ENCODE peak calls at places on chromosome 13, in six cellular contexts. One of them, this sample, is unnamed.
A peak's percentile ranks its signal among the peaks of the same experiment; 100 is the strongest.

GRCh38 chr13:39493966-39494365 is 109.0 kb downstream of the LHFPL6 start:
- DNase-seq in GM12878: no peak
- DNase-seq in A549: no peak
- DNase-seq in K562: no peak
- DNase-seq in HepG2: no peak
- DNase-seq in endothelial cell of umbilical vein: no peak
- DNase-seq in this sample: no peak

GRCh38 chr13:102310691-102311432 is 91.0 kb downstream of the FGF14 start:
- DNase-seq in endothelial cell of umbilical vein: no peak
- DNase-seq in HepG2: no peak
- DNase-seq in K562: no peak
- DNase-seq in A549: no peak
- DNase-seq in GM12878: no peak
- DNase-seq in this sample: no peak

GRCh38 chr13:95608640-95609280 is 35.7 kb downstream of the DZIP1 start:
- DNase-seq in A549: no peak
- DNase-seq in HepG2: no peak
- DNase-seq in K562: no peak
- DNase-seq in GM12878: no peak
- DNase-seq in endothelial cell of umbilical vein: no peak
- DNase-seq in this sample: no peak

GRCh38 chr13:75798353-75799245 is 162.5 kb downstream of the LMO7 start:
- DNase-seq in K562: no peak
- DNase-seq in HepG2: no peak
- DNase-seq in A549: no peak
- DNase-seq in GM12878: no peak
- DNase-seq in endothelial cell of umbilical vein: peak; percentile 38
- DNase-seq in this sample: no peak

GRCh38 chr13:26600345-26600761 is 42.9 kb downstream of the WASF3 start:
- DNase-seq in A549: no peak
- DNase-seq in HepG2: no peak
- DNase-seq in GM12878: no peak
- DNase-seq in endothelial cell of umbilical vein: no peak
- DNase-seq in K562: no peak
- DNase-seq in this sample: no peak

GRCh38 chr13:114110091-114110829 is 22.2 kb downstream of the RASA3 start:
- DNase-seq in K562: no peak
- DNase-seq in GM12878: no peak
- DNase-seq in A549: no peak
- DNase-seq in endothelial cell of umbilical vein: peak; percentile 81
- DNase-seq in HepG2: no peak
- DNase-seq in this sample: peak; percentile 97

GRCh38 chr13:23050126-23050525 is 130.7 kb upstream of the SGCG start:
- DNase-seq in K562: no peak
- DNase-seq in A549: no peak
- DNase-seq in HepG2: no peak
- DNase-seq in GM12878: no peak
- DNase-seq in endothelial cell of umbilical vein: no peak
- DNase-seq in this sample: no peak

GRCh38 chr13:95530178-95530577 is 22.3 kb upstream of the CLDN10 start:
- DNase-seq in endothelial cell of umbilical vein: peak; percentile 92
- DNase-seq in GM12878: no peak
- DNase-seq in K562: no peak
- DNase-seq in A549: no peak
- DNase-seq in HepG2: peak; percentile 38
- DNase-seq in this sample: peak; percentile 83

GRCh38 chr13:68428292-68428691 is 1198.2 kb upstream of the PCDH9 start:
- DNase-seq in HepG2: peak; percentile 6
- DNase-seq in GM12878: no peak
- DNase-seq in A549: no peak
- DNase-seq in endothelial cell of umbilical vein: no peak
- DNase-seq in K562: no peak
- DNase-seq in this sample: no peak

GRCh38 chr13:110520431-110521295 is 40.9 kb downstream of the RAB20 start:
- DNase-seq in A549: no peak
- DNase-seq in GM12878: no peak
- DNase-seq in K562: no peak
- DNase-seq in HepG2: no peak
- DNase-seq in endothelial cell of umbilical vein: no peak
- DNase-seq in this sample: peak; percentile 89

GRCh38 chr13:109790951-109791605 is 4.7 kb upstream of the IRS2 start:
- DNase-seq in endothelial cell of umbilical vein: peak; percentile 34
- DNase-seq in GM12878: no peak
- DNase-seq in A549: no peak
- DNase-seq in HepG2: peak; percentile 22
- DNase-seq in K562: no peak
- DNase-seq in this sample: peak; percentile 94

GRCh38 chr13:37531054-37531453 is 67.5 kb downstream of the POSTN start:
- DNase-seq in A549: no peak
- DNase-seq in K562: no peak
- DNase-seq in GM12878: no peak
- DNase-seq in endothelial cell of umbilical vein: no peak
- DNase-seq in HepG2: no peak
- DNase-seq in this sample: no peak

GRCh38 chr13:99992912-99993311 is 11.3 kb downstream of the ZIC2 start:
- DNase-seq in GM12878: no peak
- DNase-seq in endothelial cell of umbilical vein: no peak
- DNase-seq in A549: no peak
- DNase-seq in K562: no peak
- DNase-seq in HepG2: no peak
- DNase-seq in this sample: peak; percentile 72

GRCh38 chr13:60974296-60974695 is 441.4 kb downstream of the PCDH20 start:
- DNase-seq in endothelial cell of umbilical vein: no peak
- DNase-seq in GM12878: no peak
- DNase-seq in HepG2: no peak
- DNase-seq in K562: no peak
- DNase-seq in A549: no peak
- DNase-seq in this sample: no peak

GRCh38 chr13:111388851-111389500 is 68.5 kb downstream of the TEX29 start:
- DNase-seq in endothelial cell of umbilical vein: no peak
- DNase-seq in K562: no peak
- DNase-seq in HepG2: no peak
- DNase-seq in GM12878: no peak
- DNase-seq in A549: no peak
- DNase-seq in this sample: no peak

GRCh38 chr13:106915146-106915545 is 347.2 kb upstream of the ARGLU1 start:
- DNase-seq in K562: no peak
- DNase-seq in endothelial cell of umbilical vein: no peak
- DNase-seq in GM12878: no peak
- DNase-seq in HepG2: no peak
- DNase-seq in A549: no peak
- DNase-seq in this sample: no peak

GRCh38 chr13:49084961-49085360 is 109.2 kb downstream of the FNDC3A start:
- DNase-seq in HepG2: no peak
- DNase-seq in K562: no peak
- DNase-seq in endothelial cell of umbilical vein: no peak
- DNase-seq in GM12878: no peak
- DNase-seq in A549: no peak
- DNase-seq in this sample: no peak

GRCh38 chr13:51444922-51445321 is 7.9 kb downstream of the INTS6 start:
- DNase-seq in HepG2: no peak
- DNase-seq in A549: peak; percentile 13
- DNase-seq in endothelial cell of umbilical vein: peak; percentile 11
- DNase-seq in GM12878: no peak
- DNase-seq in K562: no peak
- DNase-seq in this sample: peak; percentile 70

GRCh38 chr13:34521166-34521565 is 420.9 kb upstream of the NBEA start:
- DNase-seq in A549: no peak
- DNase-seq in endothelial cell of umbilical vein: no peak
- DNase-seq in K562: no peak
- DNase-seq in GM12878: no peak
- DNase-seq in HepG2: no peak
- DNase-seq in this sample: no peak

GRCh38 chr13:36673838-36674326 is at the start of gene SERTM1:
- DNase-seq in A549: no peak
- DNase-seq in endothelial cell of umbilical vein: peak; percentile 16
- DNase-seq in K562: no peak
- DNase-seq in GM12878: no peak
- DNase-seq in HepG2: no peak
- DNase-seq in this sample: no peak

GRCh38 chr13:109700176-109700575 is 86.2 kb downstream of the IRS2 start:
- DNase-seq in K562: peak; percentile 25
- DNase-seq in GM12878: no peak
- DNase-seq in HepG2: no peak
- DNase-seq in A549: no peak
- DNase-seq in endothelial cell of umbilical vein: peak; percentile 71
- DNase-seq in this sample: peak; percentile 99

GRCh38 chr13:109215377-109215776 is 571.0 kb downstream of the IRS2 start:
- DNase-seq in K562: no peak
- DNase-seq in endothelial cell of umbilical vein: no peak
- DNase-seq in GM12878: no peak
- DNase-seq in A549: no peak
- DNase-seq in HepG2: no peak
- DNase-seq in this sample: no peak

GRCh38 chr13:113904411-113904810 is 40.5 kb upstream of the GAS6 start:
- DNase-seq in HepG2: peak; percentile 25
- DNase-seq in A549: peak; percentile 6
- DNase-seq in GM12878: no peak
- DNase-seq in K562: no peak
- DNase-seq in endothelial cell of umbilical vein: peak; percentile 62
- DNase-seq in this sample: peak; percentile 53

GRCh38 chr13:49652691-49653305 is 24.5 kb downstream of the ARL11 start:
- DNase-seq in HepG2: peak; percentile 70
- DNase-seq in A549: peak; percentile 58
- DNase-seq in GM12878: no peak
- DNase-seq in K562: peak; percentile 52
- DNase-seq in endothelial cell of umbilical vein: peak; percentile 37
- DNase-seq in this sample: peak; percentile 71

GRCh38 chr13:83414393-83414792 is 467.9 kb downstream of the SLITRK1 start:
- DNase-seq in GM12878: no peak
- DNase-seq in HepG2: no peak
- DNase-seq in A549: no peak
- DNase-seq in K562: no peak
- DNase-seq in endothelial cell of umbilical vein: no peak
- DNase-seq in this sample: no peak
- TF ChIP-seq MYC in GM12878: no peak
- TF ChIP-seq MYC in HepG2: no peak
- TF ChIP-seq MYC in A549: no peak
- TF ChIP-seq MYC in K562: no peak
- TF ChIP-seq MYC in endothelial cell of umbilical vein: no peak
- TF ChIP-seq MYC in this sample: no peak

DNA sequence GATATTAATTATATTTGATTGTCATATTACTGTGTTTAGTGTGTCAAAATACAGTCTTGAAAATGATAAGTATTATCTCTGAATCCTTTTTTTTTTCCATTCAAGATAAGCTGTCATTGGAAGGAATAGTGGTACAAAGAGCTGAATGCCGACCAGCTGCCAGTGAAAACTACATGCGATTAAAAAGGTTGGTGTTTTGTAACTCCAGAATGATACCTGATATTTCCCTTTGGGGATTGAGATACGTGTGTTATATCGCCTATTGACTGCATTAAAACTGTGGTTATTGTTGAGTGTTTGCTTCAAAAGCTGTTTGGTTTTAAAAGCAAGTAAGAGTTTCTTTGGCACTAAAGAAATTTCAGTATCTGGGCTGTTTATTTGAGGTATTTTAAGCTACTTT is 6.5 kb upstream of the KCTD4 start:
- DNase-seq in endothelial cell of umbilical vein: no peak
- DNase-seq in K562: no peak
- DNase-seq in GM12878: no peak
- DNase-seq in A549: no peak
- DNase-seq in HepG2: no peak
- DNase-seq in this sample: no peak
- TF ChIP-seq MAX in endothelial cell of umbilical vein: no peak
- TF ChIP-seq MAX in K562: no peak
- TF ChIP-seq MAX in GM12878: no peak
- TF ChIP-seq MAX in A549: no peak
- TF ChIP-seq MAX in HepG2: no peak
- TF ChIP-seq MAX in this sample: no peak

DNA sequence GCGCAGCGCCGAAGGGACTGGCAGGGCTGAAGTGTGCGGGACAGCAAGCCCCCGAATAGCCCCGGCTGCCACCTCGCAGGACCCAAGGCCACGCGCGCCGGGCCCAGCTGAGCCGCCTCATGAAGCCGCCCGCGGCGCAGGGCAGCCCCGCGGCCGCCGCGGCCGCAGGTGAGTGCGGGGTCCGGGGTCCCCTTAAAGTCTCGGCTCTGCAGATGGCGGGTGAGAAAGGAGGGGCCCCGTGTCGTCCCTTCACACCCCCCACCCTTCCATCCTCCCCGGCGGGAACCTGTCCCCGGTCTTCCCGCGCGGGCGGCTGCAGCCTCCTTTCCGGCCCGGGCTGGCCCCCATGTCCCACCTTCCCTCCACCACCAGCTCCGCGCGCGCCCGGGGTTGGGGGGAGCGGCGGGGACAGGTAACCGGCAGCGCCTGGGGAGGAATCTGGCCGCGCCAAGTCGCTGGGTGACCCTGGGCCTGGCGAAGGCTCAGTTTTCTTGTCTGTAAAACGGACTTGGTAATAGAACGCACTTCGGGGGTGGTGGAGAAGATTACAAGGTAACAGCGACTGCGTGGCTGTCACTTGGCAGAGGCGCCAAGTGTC is 338 bp downstream of the RGCC start:
- DNase-seq in GM12878: no peak
- DNase-seq in A549: no peak
- DNase-seq in K562: peak; percentile 52
- DNase-seq in endothelial cell of umbilical vein: no peak
- DNase-seq in HepG2: no peak
- DNase-seq in this sample: peak; percentile 39
- TF ChIP-seq POLR2A in GM12878: peak; percentile 77
- TF ChIP-seq POLR2A in A549: no peak
- TF ChIP-seq POLR2A in K562: no peak
- TF ChIP-seq POLR2A in endothelial cell of umbilical vein: no peak
- TF ChIP-seq POLR2A in HepG2: no peak
- TF ChIP-seq POLR2A in this sample: no peak

GRCh38 chr13:41751277-41751676 is 209.6 kb downstream of the VWA8 start:
- DNase-seq in A549: no peak
- DNase-seq in GM12878: no peak
- DNase-seq in K562: peak; percentile 25
- DNase-seq in HepG2: no peak
- DNase-seq in endothelial cell of umbilical vein: no peak
- DNase-seq in this sample: no peak

GRCh38 chr13:41740479-41740878 is 220.4 kb downstream of the VWA8 start:
- DNase-seq in K562: no peak
- DNase-seq in A549: no peak
- DNase-seq in HepG2: no peak
- DNase-seq in GM12878: no peak
- DNase-seq in endothelial cell of umbilical vein: no peak
- DNase-seq in this sample: no peak

GRCh38 chr13:41742917-41743552 is 217.9 kb downstream of the VWA8 start:
- DNase-seq in HepG2: no peak
- DNase-seq in K562: no peak
- DNase-seq in endothelial cell of umbilical vein: no peak
- DNase-seq in GM12878: no peak
- DNase-seq in A549: no peak
- DNase-seq in this sample: no peak

GRCh38 chr13:41751734-41752445 is 209.0 kb downstream of the VWA8 start:
- DNase-seq in endothelial cell of umbilical vein: no peak
- DNase-seq in A549: no peak
- DNase-seq in HepG2: no peak
- DNase-seq in GM12878: no peak
- DNase-seq in K562: no peak
- DNase-seq in this sample: no peak

DNA sequence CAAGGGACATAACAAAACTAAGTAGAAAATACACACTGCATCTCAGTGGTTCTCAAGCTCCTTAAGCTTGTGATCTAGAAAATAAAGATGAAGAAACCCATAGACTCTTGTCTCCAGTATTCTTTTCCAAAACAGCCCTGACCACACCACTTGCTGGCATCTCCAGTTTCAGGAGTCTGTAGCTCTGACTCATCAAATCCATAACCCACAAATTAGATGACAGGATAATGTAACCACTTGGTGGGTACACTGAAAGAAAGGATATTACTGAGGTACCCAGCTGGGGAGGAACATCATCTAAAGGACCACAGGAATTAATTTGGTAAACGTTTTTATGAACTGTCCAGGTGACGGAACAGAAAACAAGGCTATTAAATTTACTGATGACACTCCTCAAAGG is 214.7 kb downstream of the VWA8 start:
- DNase-seq in HepG2: no peak
- DNase-seq in GM12878: no peak
- DNase-seq in K562: no peak
- DNase-seq in endothelial cell of umbilical vein: no peak
- DNase-seq in A549: no peak
- DNase-seq in this sample: no peak
- TF ChIP-seq MYC in HepG2: no peak
- TF ChIP-seq MYC in GM12878: no peak
- TF ChIP-seq MYC in K562: no peak
- TF ChIP-seq MYC in endothelial cell of umbilical vein: no peak
- TF ChIP-seq MYC in A549: no peak
- TF ChIP-seq MYC in this sample: no peak

This sample was measured in NB4.